ENCODE peak calls at places on chromosomes 3 and 15, in six cellular contexts. P is hepatocyte; Q is psoas muscle; A is pancreas; L is CD8-positive, alpha-beta T cell; C is BE2C. I is an unnamed sample. For H3K4me1 and H3K27me3, the result is how much of the 10 kb centered on the place peaks cover.

GRCh38 chr3:195039180-195039843 is 231.6 kb downstream of the XXYLT1 start:
- DNase-seq in P (no peak), A (no peak), C (no peak), Q (no peak), L (no peak), I (no peak)

GRCh38 chr3:179227349-179227748 is 23.6 kb downstream of the KCNMB3 start:
- DNase-seq in Q (no peak), C (no peak), L (no peak), A (no peak), P (no peak), I (peak)

GRCh38 chr3:71504250-71505036 is 79.1 kb downstream of the FOXP1 start:
- DNase-seq in A (no peak), C (no peak), Q (no peak), P (no peak), L (no peak), I (peak)

GRCh38 chr3:126167550-126167949 is 12.8 kb downstream of the ALDH1L1 start:
- DNase-seq in C (no peak), A (no peak), Q (no peak), L (no peak), P (peak), I (no peak)

GRCh38 chr3:12796171-12797123 is at the start of gene CAND2:
- DNase-seq in A (no peak), Q (peak), C (peak), P (peak), L (no peak), I (no peak)

GRCh38 chr3:113231827-113232253 is 20.5 kb downstream of the BOC start:
- DNase-seq in L (no peak), P (peak), Q (no peak), A (peak), C (no peak), I (peak)

GRCh38 chr3:171561601-171562323 is 101.6 kb upstream of the TNIK start:
- DNase-seq in P (no peak), A (no peak), Q (no peak), L (no peak), C (no peak), I (no peak)

GRCh38 chr3:10602769-10603768 is 97.7 kb upstream of the ATP2B2 start:
- DNase-seq in A (no peak), L (peak), C (no peak), P (no peak), Q (no peak), I (no peak)

GRCh38 chr3:19866751-19867347 is 67.2 kb downstream of the EFHB start:
- DNase-seq in P (peak), Q (no peak), A (peak), L (no peak), C (peak), I (peak)

GRCh38 chr15:84784262-84784661 is 32.9 kb upstream of the ALPK3 start:
- DNase-seq in L (no peak), Q (no peak), A (no peak), P (no peak), C (no peak), I (no peak)

GRCh38 chr15:84785053-84785452 is 32.1 kb upstream of the ALPK3 start:
- DNase-seq in P (no peak), C (no peak), L (no peak), Q (no peak), A (no peak), I (no peak)

GRCh38 chr15:84781505-84781904 is 33.1 kb downstream of the ZNF592 start:
- DNase-seq in L (no peak), A (no peak), C (no peak), P (peak), Q (no peak), I (no peak)

GRCh38 chr15:84782346-84782745 is 34.0 kb downstream of the ZNF592 start:
- DNase-seq in L (no peak), A (no peak), P (no peak), C (no peak), Q (no peak), I (no peak)

DNA sequence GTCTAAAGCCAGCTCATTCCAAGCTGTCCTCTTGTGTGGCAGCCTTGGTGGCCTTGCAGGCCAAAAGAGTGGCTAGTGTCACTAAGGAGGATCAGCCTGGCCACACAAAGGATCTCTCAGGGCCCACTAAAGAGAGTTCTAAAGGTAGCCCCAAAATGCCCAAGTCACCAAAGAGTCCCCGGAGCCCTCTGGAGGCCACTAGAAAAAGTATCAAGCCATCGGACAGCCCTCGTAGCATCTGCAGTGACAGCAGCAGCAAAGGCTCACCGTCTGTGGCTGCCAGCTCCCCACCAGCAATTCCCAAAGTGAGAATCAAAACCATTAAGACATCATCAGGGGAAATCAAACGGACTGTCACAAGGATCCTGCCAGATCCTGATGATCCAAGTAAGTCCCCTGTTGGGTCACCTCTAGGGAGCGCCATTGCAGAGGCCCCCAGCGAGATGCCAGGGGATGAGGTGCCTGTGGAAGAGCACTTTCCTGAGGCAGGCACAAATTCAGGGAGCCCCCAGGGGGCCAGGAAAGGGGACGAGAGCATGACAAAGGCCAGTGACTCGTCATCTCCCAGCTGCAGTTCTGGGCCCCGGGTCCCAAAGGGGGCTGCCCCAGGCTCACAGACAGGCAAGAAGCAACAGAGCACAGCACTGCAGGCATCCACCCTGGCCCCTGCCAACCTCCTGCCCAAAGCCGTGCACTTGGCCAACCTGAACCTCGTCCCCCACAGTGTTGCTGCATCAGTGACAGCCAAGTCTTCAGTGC is 33.5 kb upstream of the ALPK3 start:
- DNase-seq in A (no peak), L (no peak), P (no peak), C (no peak), Q (no peak), I (no peak)
- H3K4me1 ChIP-seq in A (under half), L (under half), P (under half), C (under half), Q (under half), I (under half)

DNA sequence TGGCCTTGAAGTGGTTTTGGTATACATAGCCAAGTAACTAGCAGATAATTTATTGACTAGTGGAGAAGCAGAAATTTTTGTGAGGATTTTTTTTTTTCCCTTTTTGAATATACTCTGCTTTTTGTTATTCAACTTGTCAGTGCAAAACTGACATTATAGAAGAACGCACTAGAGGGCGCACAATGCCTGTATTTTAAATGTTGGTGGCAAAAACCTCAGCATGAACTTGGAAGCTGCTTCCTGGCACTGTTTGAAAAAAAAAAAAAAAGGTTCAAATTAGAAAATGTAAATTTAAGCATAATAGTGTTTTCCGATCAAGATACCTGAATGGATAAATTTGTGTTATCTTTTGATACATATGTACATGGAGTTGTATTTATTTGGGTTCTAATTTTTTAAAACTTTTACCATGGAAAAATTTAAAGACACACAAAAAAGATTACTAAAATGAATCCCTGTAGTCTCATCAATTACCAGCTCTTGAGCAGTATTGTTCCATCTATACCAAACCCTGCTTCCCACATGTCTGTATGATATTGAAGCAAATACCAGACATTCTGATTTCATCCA is 56.0 kb downstream of the SLC25A26 start:
- DNase-seq in C (peak), Q (no peak), A (peak), P (peak), L (peak), I (no peak)
- TF ChIP-seq CTCF in C (peak), Q (peak), A (peak), P (peak), L (peak), I (peak)

GRCh38 chr15:99126930-99127329 is 22.1 kb downstream of the SYNM start:
- DNase-seq in C (no peak), P (no peak), L (no peak), A (no peak), Q (peak), I (no peak)

GRCh38 chr15:99128411-99128810 is 23.5 kb downstream of the SYNM start:
- DNase-seq in Q (peak), P (no peak), C (no peak), A (no peak), L (no peak), I (no peak)

GRCh38 chr15:99126195-99126594 is 21.3 kb downstream of the SYNM start:
- DNase-seq in P (no peak), Q (peak), L (no peak), C (no peak), A (no peak), I (no peak)

GRCh38 chr15:99129644-99130043 is 24.8 kb downstream of the SYNM start:
- DNase-seq in P (no peak), Q (no peak), L (no peak), C (no peak), A (no peak), I (no peak)

GRCh38 chr15:99127773-99128172 is 22.9 kb downstream of the SYNM start:
- DNase-seq in P (no peak), L (no peak), A (no peak), Q (no peak), C (no peak), I (no peak)
- H3K27me3 ChIP-seq in P (under half), L (under half), A (under half), Q (under half), C (under half), I (under half)

GRCh38 chr15:70090436-70091291 is 7.1 kb downstream of the TLE3 start:
- DNase-seq in Q (no peak), P (peak), L (no peak), A (no peak), C (no peak), I (no peak)
- H3K4me1 ChIP-seq in Q (half or more), P (half or more), L (half or more), A (under half), C (under half), I (under half)

GRCh38 chr3:124346487-124346886 is 354.6 kb upstream of the ROPN1 start:
- DNase-seq in L (no peak), A (no peak), C (no peak), P (no peak), Q (no peak), I (no peak)

GRCh38 chr3:124352143-124352528 is 360.2 kb upstream of the ROPN1 start:
- DNase-seq in C (no peak), A (no peak), P (no peak), L (no peak), Q (no peak), I (no peak)

GRCh38 chr3:124345845-124346244 is 353.9 kb upstream of the ROPN1 start:
- DNase-seq in Q (no peak), A (no peak), P (no peak), L (no peak), C (no peak), I (no peak)

GRCh38 chr3:124347418-124347817 is 355.5 kb upstream of the ROPN1 start:
- DNase-seq in C (no peak), Q (no peak), L (no peak), A (no peak), P (no peak), I (no peak)

GRCh38 chr3:124351430-124352142 is 359.7 kb upstream of the ROPN1 start:
- DNase-seq in C (peak), L (no peak), A (peak), Q (no peak), P (peak), I (peak)
- TF ChIP-seq CTCF in C (peak), L (no peak), A (peak), Q (peak), P (peak), I (peak)